ENCODE peak calls at places on chromosomes 4 and X, in seven cellular contexts. E is aorta, S is Calu3, T is nephron progenitor cell, A is transverse colon, U is lower leg skin, Q is mucosa of descending colon. H is an unnamed sample.
A peak's percentile ranks its signal among the peaks of the same experiment; 100 is the strongest.

GRCh38 chr4:187192266-187192665 is 468.6 kb upstream of the FAT1 start:
- DNase-seq in E (no peak), Q (no peak), T (no peak), S (no peak), A (no peak), U (no peak), H (no peak)

GRCh38 chr4:150261571-150261970 is 183.3 kb downstream of the DCLK2 start:
- DNase-seq in Q (no peak), U (no peak), S (no peak), T (no peak), A (no peak), E (no peak), H (no peak)

GRCh38 chr4:1771555-1772305 is 21.4 kb upstream of the FGFR3 start:
- DNase-seq in T (no peak), Q (no peak), E (no peak), S (no peak), U (no peak), A (no peak), H (no peak)

GRCh38 chr4:173571620-173572019 is 41.6 kb upstream of the HAND2 start:
- DNase-seq in E (no peak), A (no peak), S (no peak), U (no peak), T (no peak), Q (no peak), H (no peak)

GRCh38 chr4:7757501-7758443 is 181.9 kb downstream of the AFAP1 start:
- DNase-seq in T (peak; percentile 73), Q (no peak), E (no peak), U (no peak), A (no peak), S (no peak), H (no peak)

GRCh38 chrX:51496501-51497291 is at the start of gene NUDT11:
- DNase-seq in E (peak; percentile 73), A (peak; percentile 46), T (peak; percentile 85), S (peak; percentile 63), Q (peak; percentile 58), U (no peak), H (peak; percentile 56)

GRCh38 chr4:165588534-165589310 is 209.9 kb downstream of the CPE start:
- DNase-seq in T (no peak), E (no peak), U (no peak), A (no peak), Q (no peak), S (no peak), H (no peak)

GRCh38 chr4:150080335-150080734 is 2.1 kb downstream of the DCLK2 start:
- DNase-seq in Q (no peak), E (no peak), A (no peak), T (no peak), S (no peak), U (no peak), H (no peak)

GRCh38 chr4:4344915-4345527 is 41.9 kb upstream of the NSG1 start:
- DNase-seq in U (no peak), E (no peak), A (peak; percentile 40), Q (no peak), T (no peak), S (no peak), H (no peak)

GRCh38 chr4:2837904-2838496 is 5.6 kb upstream of the ADD1 start:
- DNase-seq in A (peak; percentile 53), U (peak; percentile 62), T (no peak), S (no peak), Q (peak; percentile 57), E (peak; percentile 82), H (peak; percentile 56)

GRCh38 chr4:26175905-26176304 is 144.9 kb upstream of the RBPJ start:
- DNase-seq in E (no peak), Q (no peak), A (no peak), T (no peak), S (no peak), U (no peak), H (no peak)

GRCh38 chr4:123121241-123121907 is 199.0 kb upstream of the NUDT6 start:
- DNase-seq in E (no peak), U (no peak), S (peak; percentile 10), T (no peak), A (no peak), Q (no peak), H (no peak)

GRCh38 chrX:129534816-129535578 is 5.1 kb upstream of the OCRL start:
- DNase-seq in U (no peak), S (no peak), T (no peak), Q (no peak), E (no peak), A (no peak), H (no peak)

GRCh38 chr4:53929955-53930798 is 134.2 kb downstream of the CHIC2 start:
- DNase-seq in U (peak; percentile 81), T (peak; percentile 59), S (peak; percentile 62), Q (peak; percentile 36), A (peak; percentile 69), E (peak; percentile 82), H (peak; percentile 78)

GRCh38 chrX:132271330-132271729 is 52.1 kb upstream of the RAP2C start:
- DNase-seq in U (peak; percentile 61), S (no peak), T (no peak), A (no peak), Q (no peak), E (no peak), H (no peak)

GRCh38 chr4:167524091-167524490 is 289.8 kb upstream of the SPOCK3 start:
- DNase-seq in T (no peak), U (no peak), A (no peak), E (no peak), Q (no peak), S (no peak), H (no peak)

GRCh38 chrX:137432609-137433008 is 133.3 kb upstream of the ZIC3 start:
- DNase-seq in E (no peak), T (peak; percentile 34), S (no peak), U (no peak), A (no peak), Q (no peak), H (no peak)

GRCh38 chr4:80362578-80363181 is 27.1 kb downstream of the CFAP299 start:
- DNase-seq in T (peak; percentile 55), U (no peak), Q (peak; percentile 56), A (peak; percentile 47), E (no peak), S (peak; percentile 59), H (peak; percentile 62)

GRCh38 chrX:131081772-131082755 is 23.9 kb downstream of the ARHGAP36 start:
- DNase-seq in A (no peak), T (peak; percentile 60), U (no peak), E (no peak), Q (no peak), S (no peak), H (no peak)

GRCh38 chrX:34875204-34875603 is 67.4 kb upstream of the FAM47B start:
- DNase-seq in Q (no peak), U (no peak), T (no peak), A (no peak), S (peak; percentile 2), E (no peak), H (no peak)

GRCh38 chr4:20418865-20419451 is 167.3 kb downstream of the SLIT2 start:
- DNase-seq in U (no peak), Q (no peak), S (no peak), A (no peak), T (no peak), E (no peak), H (peak; percentile 78)

GRCh38 chr4:41678086-41678485 is 70.4 kb downstream of the PHOX2B start:
- DNase-seq in T (no peak), Q (no peak), E (no peak), U (no peak), A (no peak), S (no peak), H (no peak)

GRCh38 chrX:107632291-107632690 is 4.0 kb downstream of the PRPS1 start:
- DNase-seq in Q (no peak), S (no peak), T (no peak), U (no peak), A (no peak), E (no peak), H (no peak)

GRCh38 chr4:97576955-97577354 is 566.3 kb downstream of the STPG2 start:
- DNase-seq in E (no peak), T (no peak), Q (no peak), U (no peak), A (no peak), S (no peak), H (no peak)

GRCh38 chr4:185305979-185306442 is 89.7 kb downstream of the LRP2BP start:
- DNase-seq in Q (no peak), A (no peak), U (no peak), T (no peak), E (no peak), S (peak; percentile 41), H (no peak)

GRCh38 chrX:41265615-41266014 is 68.3 kb upstream of the DDX3X start:
- DNase-seq in Q (no peak), T (no peak), E (peak; percentile 68), S (no peak), U (peak; percentile 14), A (peak; percentile 41), H (no peak)

GRCh38 chr4:38490753-38491446 is 173.1 kb upstream of the KLF3 start:
- DNase-seq in Q (no peak), A (no peak), S (no peak), U (no peak), E (no peak), T (no peak), H (peak; percentile 77)

GRCh38 chr4:123474817-123475216 is 78.2 kb downstream of the SPRY1 start:
- DNase-seq in A (no peak), T (no peak), U (no peak), E (no peak), S (no peak), Q (no peak), H (no peak)

GRCh38 chrX:103488332-103488731 is 31.0 kb downstream of the RAB40A start:
- DNase-seq in Q (no peak), A (no peak), S (no peak), E (no peak), T (no peak), U (no peak), H (no peak)

GRCh38 chrX:69387559-69388487 is 116.3 kb upstream of the NALF2 start:
- DNase-seq in A (peak; percentile 19), E (no peak), U (peak; percentile 13), S (peak; percentile 66), Q (peak; percentile 30), T (peak; percentile 83), H (peak; percentile 5)

GRCh38 chr4:11635336-11635735 is 206.6 kb upstream of the HS3ST1 start:
- DNase-seq in U (no peak), A (no peak), E (no peak), S (peak; percentile 56), Q (no peak), T (no peak), H (no peak)

GRCh38 chr4:10455133-10455532 is 2.1 kb downstream of the ZNF518B start:
- DNase-seq in U (no peak), A (no peak), S (no peak), E (no peak), Q (no peak), T (no peak), H (no peak)

GRCh38 chr4:139492429-139492828 is 38.5 kb downstream of the RAB33B start:
- DNase-seq in E (no peak), Q (no peak), S (no peak), A (no peak), U (no peak), T (no peak), H (no peak)

GRCh38 chrX:10579018-10579752 is 41.2 kb downstream of the MID1 start:
- DNase-seq in Q (no peak), U (no peak), S (peak; percentile 39), T (no peak), A (no peak), E (no peak), H (peak; percentile 43)

GRCh38 chr4:182380701-182381295 is 137.6 kb downstream of the TENM3 start:
- DNase-seq in A (no peak), Q (no peak), T (no peak), U (no peak), E (no peak), S (no peak), H (no peak)

GRCh38 chrX:140088438-140088837 is 123.1 kb upstream of the CXorf66 start:
- DNase-seq in U (no peak), S (no peak), E (no peak), T (no peak), Q (no peak), A (no peak), H (no peak)

GRCh38 chr4:186676531-186677158 is 47.0 kb downstream of the FAT1 start:
- DNase-seq in A (no peak), U (no peak), S (no peak), T (no peak), E (no peak), Q (no peak), H (no peak)

GRCh38 chr4:61716437-61716836 is 516.3 kb downstream of the ADGRL3 start:
- DNase-seq in S (no peak), A (no peak), E (no peak), Q (no peak), U (no peak), T (no peak), H (no peak)

H was measured in small intestine.